ENCODE peak calls at places on chromosome 18, in six cellular contexts. One of them, this sample, is unnamed. For H3K4me1, the result is how much of the 10 kb centered on the place peaks cover.

GRCh38 chr18:33755918-33756590 is 178.0 kb downstream of the ASXL3 start:
- DNase-seq in GM12878: no peak
- DNase-seq in ovary: no peak
- DNase-seq in sigmoid colon: peak
- DNase-seq in A549: peak
- DNase-seq in suprapubic skin: no peak
- DNase-seq in this sample: no peak

GRCh38 chr18:49013961-49014604 is 63.3 kb upstream of the SMAD7 start:
- DNase-seq in GM12878: no peak
- DNase-seq in ovary: no peak
- DNase-seq in sigmoid colon: peak
- DNase-seq in A549: no peak
- DNase-seq in suprapubic skin: peak
- DNase-seq in this sample: no peak

GRCh38 chr18:4230450-4231168 is 224.5 kb downstream of the DLGAP1 start:
- DNase-seq in GM12878: no peak
- DNase-seq in ovary: no peak
- DNase-seq in sigmoid colon: no peak
- DNase-seq in A549: no peak
- DNase-seq in suprapubic skin: no peak
- DNase-seq in this sample: no peak

GRCh38 chr18:45874501-45875184 is 49.2 kb downstream of the SIGLEC15 start:
- DNase-seq in GM12878: peak
- DNase-seq in ovary: no peak
- DNase-seq in sigmoid colon: no peak
- DNase-seq in A549: no peak
- DNase-seq in suprapubic skin: no peak
- DNase-seq in this sample: no peak

GRCh38 chr18:74806700-74807416 is 209.2 kb downstream of the ZNF407 start:
- DNase-seq in GM12878: peak
- DNase-seq in ovary: no peak
- DNase-seq in sigmoid colon: no peak
- DNase-seq in A549: peak
- DNase-seq in suprapubic skin: no peak
- DNase-seq in this sample: no peak

GRCh38 chr18:33839452-33840225 is 261.6 kb downstream of the ASXL3 start:
- DNase-seq in GM12878: no peak
- DNase-seq in ovary: no peak
- DNase-seq in sigmoid colon: no peak
- DNase-seq in A549: peak
- DNase-seq in suprapubic skin: no peak
- DNase-seq in this sample: no peak

GRCh38 chr18:69397096-69397495 is 3.6 kb upstream of the DOK6 start:
- DNase-seq in GM12878: no peak
- DNase-seq in ovary: no peak
- DNase-seq in sigmoid colon: no peak
- DNase-seq in A549: no peak
- DNase-seq in suprapubic skin: no peak
- DNase-seq in this sample: no peak

GRCh38 chr18:47549141-47549540 is 297.7 kb upstream of the SKOR2 start:
- DNase-seq in GM12878: no peak
- DNase-seq in ovary: no peak
- DNase-seq in sigmoid colon: no peak
- DNase-seq in A549: no peak
- DNase-seq in suprapubic skin: no peak
- DNase-seq in this sample: no peak

GRCh38 chr18:23982154-23983071 is 32.1 kb upstream of the TTC39C start:
- DNase-seq in GM12878: no peak
- DNase-seq in ovary: peak
- DNase-seq in sigmoid colon: peak
- DNase-seq in A549: peak
- DNase-seq in suprapubic skin: no peak
- DNase-seq in this sample: peak

GRCh38 chr18:21450913-21451312 is 149.6 kb downstream of the ESCO1 start:
- DNase-seq in GM12878: no peak
- DNase-seq in ovary: no peak
- DNase-seq in sigmoid colon: no peak
- DNase-seq in A549: no peak
- DNase-seq in suprapubic skin: no peak
- DNase-seq in this sample: no peak

GRCh38 chr18:2994603-2995432 is 18.1 kb downstream of the LPIN2 start:
- DNase-seq in GM12878: no peak
- DNase-seq in ovary: no peak
- DNase-seq in sigmoid colon: no peak
- DNase-seq in A549: no peak
- DNase-seq in suprapubic skin: no peak
- DNase-seq in this sample: no peak

GRCh38 chr18:27142891-27143290 is 42.2 kb downstream of the CHST9 start:
- DNase-seq in GM12878: no peak
- DNase-seq in ovary: no peak
- DNase-seq in sigmoid colon: no peak
- DNase-seq in A549: no peak
- DNase-seq in suprapubic skin: no peak
- DNase-seq in this sample: no peak

GRCh38 chr18:48575658-48576453 is 37.0 kb downstream of the CTIF start:
- DNase-seq in GM12878: no peak
- DNase-seq in ovary: no peak
- DNase-seq in sigmoid colon: no peak
- DNase-seq in A549: no peak
- DNase-seq in suprapubic skin: no peak
- DNase-seq in this sample: no peak

GRCh38 chr18:24014062-24014985 is at the start of gene TTC39C:
- DNase-seq in GM12878: no peak
- DNase-seq in ovary: peak
- DNase-seq in sigmoid colon: peak
- DNase-seq in A549: peak
- DNase-seq in suprapubic skin: peak
- DNase-seq in this sample: peak

GRCh38 chr18:48813833-48814489 is 136.8 kb downstream of the SMAD7 start:
- DNase-seq in GM12878: no peak
- DNase-seq in ovary: peak
- DNase-seq in sigmoid colon: peak
- DNase-seq in A549: no peak
- DNase-seq in suprapubic skin: peak
- DNase-seq in this sample: no peak

GRCh38 chr18:49030692-49031443 is 80.1 kb upstream of the SMAD7 start:
- DNase-seq in GM12878: no peak
- DNase-seq in ovary: no peak
- DNase-seq in sigmoid colon: no peak
- DNase-seq in A549: no peak
- DNase-seq in suprapubic skin: no peak
- DNase-seq in this sample: no peak

GRCh38 chr18:49207373-49207772 is 253.1 kb downstream of the DYM start:
- DNase-seq in GM12878: no peak
- DNase-seq in ovary: no peak
- DNase-seq in sigmoid colon: no peak
- DNase-seq in A549: no peak
- DNase-seq in suprapubic skin: no peak
- DNase-seq in this sample: no peak

GRCh38 chr18:61637905-61638304 is 254.9 kb downstream of the RNF152 start:
- DNase-seq in GM12878: no peak
- DNase-seq in ovary: no peak
- DNase-seq in sigmoid colon: no peak
- DNase-seq in A549: no peak
- DNase-seq in suprapubic skin: no peak
- DNase-seq in this sample: no peak

GRCh38 chr18:58639751-58640427 is 11.0 kb upstream of the ALPK2 start:
- DNase-seq in GM12878: no peak
- DNase-seq in ovary: no peak
- DNase-seq in sigmoid colon: no peak
- DNase-seq in A549: no peak
- DNase-seq in suprapubic skin: no peak
- DNase-seq in this sample: no peak

GRCh38 chr18:58637197-58637596 is 8.3 kb upstream of the ALPK2 start:
- DNase-seq in GM12878: no peak
- DNase-seq in ovary: no peak
- DNase-seq in sigmoid colon: no peak
- DNase-seq in A549: no peak
- DNase-seq in suprapubic skin: no peak
- DNase-seq in this sample: no peak

GRCh38 chr18:58640428-58640805 is 11.5 kb upstream of the ALPK2 start:
- DNase-seq in GM12878: no peak
- DNase-seq in ovary: no peak
- DNase-seq in sigmoid colon: no peak
- DNase-seq in A549: no peak
- DNase-seq in suprapubic skin: no peak
- DNase-seq in this sample: no peak

GRCh38 chr18:58639237-58639636 is 10.3 kb upstream of the ALPK2 start:
- DNase-seq in GM12878: no peak
- DNase-seq in ovary: no peak
- DNase-seq in sigmoid colon: no peak
- DNase-seq in A549: no peak
- DNase-seq in suprapubic skin: no peak
- DNase-seq in this sample: no peak

GRCh38 chr18:58638446-58638845 is 9.6 kb upstream of the ALPK2 start:
- DNase-seq in GM12878: no peak
- DNase-seq in ovary: no peak
- DNase-seq in sigmoid colon: no peak
- DNase-seq in A549: no peak
- DNase-seq in suprapubic skin: no peak
- DNase-seq in this sample: no peak
- H3K4me3 ChIP-seq in GM12878: no peak
- H3K4me3 ChIP-seq in ovary: no peak
- H3K4me3 ChIP-seq in sigmoid colon: no peak
- H3K4me3 ChIP-seq in A549: no peak
- H3K4me3 ChIP-seq in suprapubic skin: no peak
- H3K4me3 ChIP-seq in this sample: no peak

GRCh38 chr18:34893239-34893638 is 148.0 kb upstream of the MAPRE2 start:
- DNase-seq in GM12878: no peak
- DNase-seq in ovary: no peak
- DNase-seq in sigmoid colon: no peak
- DNase-seq in A549: no peak
- DNase-seq in suprapubic skin: no peak
- DNase-seq in this sample: no peak
- H3K4me1 ChIP-seq in GM12878: under half
- H3K4me1 ChIP-seq in ovary: under half
- H3K4me1 ChIP-seq in sigmoid colon: under half
- H3K4me1 ChIP-seq in A549: under half
- H3K4me1 ChIP-seq in suprapubic skin: under half
- H3K4me1 ChIP-seq in this sample: under half

DNA sequence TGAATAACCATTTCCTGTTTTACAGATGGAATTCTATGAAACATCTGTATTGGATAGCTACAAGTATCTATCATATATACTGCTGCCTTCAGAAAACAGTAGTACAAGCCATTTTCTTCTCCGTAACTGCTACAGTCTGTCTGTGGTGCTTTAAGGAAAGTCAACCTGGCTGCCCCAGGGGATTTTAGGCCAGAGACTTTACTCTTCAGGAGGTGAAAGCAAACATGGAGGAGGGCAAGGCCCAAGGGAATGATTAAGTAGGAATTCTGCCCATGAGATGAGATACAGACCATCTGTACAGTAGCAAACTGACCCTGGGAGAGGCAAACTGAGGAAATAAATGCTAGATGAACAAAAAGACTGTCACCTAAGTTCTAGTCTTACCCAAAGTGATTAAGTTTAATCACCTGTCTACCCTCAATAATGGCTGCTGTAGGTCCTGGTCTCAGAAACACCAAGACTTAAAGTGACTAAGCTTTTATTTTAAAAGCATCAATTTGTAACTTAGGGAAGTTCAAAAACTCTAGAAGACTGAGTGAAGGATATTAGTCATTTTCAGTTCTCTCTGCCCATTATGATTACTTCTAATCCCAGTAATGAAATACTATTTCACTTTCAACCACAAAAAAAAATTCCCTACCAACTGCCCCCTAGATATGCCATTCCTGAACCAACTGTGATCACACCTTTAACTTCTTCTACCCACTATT is 14.8 kb downstream of the MBD2 start:
- DNase-seq in GM12878: peak
- DNase-seq in ovary: no peak
- DNase-seq in sigmoid colon: no peak
- DNase-seq in A549: no peak
- DNase-seq in suprapubic skin: no peak
- DNase-seq in this sample: no peak
- TF ChIP-seq EP300 in GM12878: peak
- TF ChIP-seq EP300 in ovary: no peak
- TF ChIP-seq EP300 in sigmoid colon: no peak
- TF ChIP-seq EP300 in A549: no peak
- TF ChIP-seq EP300 in suprapubic skin: no peak
- TF ChIP-seq EP300 in this sample: no peak

DNA sequence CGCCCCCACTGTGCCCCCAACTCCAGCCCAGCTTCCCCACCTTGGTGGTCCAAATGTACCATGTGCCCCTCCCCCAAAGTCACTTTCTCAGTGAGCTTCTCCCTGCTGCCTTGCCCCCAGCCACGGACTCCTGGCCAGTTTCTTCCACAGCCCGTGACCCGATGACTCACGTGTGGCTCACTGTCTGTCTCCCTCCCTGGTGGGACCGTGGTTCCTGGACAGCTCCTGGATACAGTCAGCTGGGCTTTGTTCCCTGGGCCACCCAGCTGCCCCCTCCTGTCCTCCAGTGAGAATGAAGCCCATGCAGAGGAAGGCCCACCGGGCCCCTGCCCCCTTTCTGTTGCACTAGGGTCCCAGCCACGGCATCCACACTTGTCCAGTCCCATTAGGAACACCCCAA is 45.0 kb upstream of the CTDP1 start:
- DNase-seq in GM12878: no peak
- DNase-seq in ovary: no peak
- DNase-seq in sigmoid colon: peak
- DNase-seq in A549: no peak
- DNase-seq in suprapubic skin: peak
- DNase-seq in this sample: no peak
- H3K4me3 ChIP-seq in GM12878: no peak
- H3K4me3 ChIP-seq in ovary: no peak
- H3K4me3 ChIP-seq in sigmoid colon: no peak
- H3K4me3 ChIP-seq in A549: no peak
- H3K4me3 ChIP-seq in suprapubic skin: no peak
- H3K4me3 ChIP-seq in this sample: no peak

GRCh38 chr18:70421471-70421870 is 132.6 kb downstream of the SOCS6 start:
- DNase-seq in GM12878: no peak
- DNase-seq in ovary: no peak
- DNase-seq in sigmoid colon: no peak
- DNase-seq in A549: peak
- DNase-seq in suprapubic skin: no peak
- DNase-seq in this sample: no peak
- H3K4me1 ChIP-seq in GM12878: under half
- H3K4me1 ChIP-seq in ovary: under half
- H3K4me1 ChIP-seq in sigmoid colon: under half
- H3K4me1 ChIP-seq in A549: half or more
- H3K4me1 ChIP-seq in suprapubic skin: under half
- H3K4me1 ChIP-seq in this sample: under half

DNA sequence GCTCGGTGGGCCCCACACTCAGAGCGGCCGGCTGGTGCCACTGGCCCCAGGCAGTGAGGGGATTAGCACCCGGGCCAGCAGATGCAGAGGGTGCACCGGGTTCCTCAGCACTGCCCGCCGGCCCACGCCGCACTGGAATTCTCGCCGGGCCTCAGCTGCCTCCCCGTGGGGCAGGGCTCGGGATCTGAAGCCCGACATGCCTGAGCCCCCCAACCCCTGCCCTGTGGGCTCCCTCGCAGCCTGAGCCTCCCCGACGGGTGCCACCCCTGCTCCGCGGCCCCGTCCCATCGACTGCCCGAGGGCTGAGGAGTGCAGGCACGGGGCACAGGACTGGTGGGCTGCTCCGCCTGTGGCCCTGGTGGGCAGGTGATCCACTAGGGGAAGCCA is 37.6 kb upstream of the TWSG1 start:
- DNase-seq in GM12878: no peak
- DNase-seq in ovary: no peak
- DNase-seq in sigmoid colon: no peak
- DNase-seq in A549: no peak
- DNase-seq in suprapubic skin: no peak
- DNase-seq in this sample: no peak
- TF ChIP-seq EP300 in GM12878: no peak
- TF ChIP-seq EP300 in ovary: no peak
- TF ChIP-seq EP300 in sigmoid colon: no peak
- TF ChIP-seq EP300 in A549: no peak
- TF ChIP-seq EP300 in suprapubic skin: no peak
- TF ChIP-seq EP300 in this sample: no peak

GRCh38 chr18:70499218-70499691 is 210.4 kb downstream of the SOCS6 start:
- DNase-seq in GM12878: no peak
- DNase-seq in ovary: no peak
- DNase-seq in sigmoid colon: no peak
- DNase-seq in A549: no peak
- DNase-seq in suprapubic skin: no peak
- DNase-seq in this sample: no peak
- H3K4me3 ChIP-seq in GM12878: no peak
- H3K4me3 ChIP-seq in ovary: no peak
- H3K4me3 ChIP-seq in sigmoid colon: no peak
- H3K4me3 ChIP-seq in A549: no peak
- H3K4me3 ChIP-seq in suprapubic skin: no peak
- H3K4me3 ChIP-seq in this sample: no peak